ENCODE peak calls at places on chromosomes 2 and 18, in nine cellular contexts. One of them, this sample, is unnamed.

GRCh38 chr2:215002500-215002899 is 135.9 kb downstream of the ABCA12 start:
- DNase-seq in lower leg skin: no peak
- DNase-seq in sigmoid colon: no peak
- DNase-seq in tibial nerve: no peak
- DNase-seq in spleen: no peak
- DNase-seq in ovary: no peak
- DNase-seq in Peyer's patch: no peak
- DNase-seq in vagina: no peak
- DNase-seq in A549: peak
- DNase-seq in this sample: no peak

GRCh38 chr2:225041210-225041870 is 928 bp downstream of the DOCK10 start:
- DNase-seq in lower leg skin: peak
- DNase-seq in sigmoid colon: no peak
- DNase-seq in tibial nerve: no peak
- DNase-seq in spleen: peak
- DNase-seq in ovary: peak
- DNase-seq in Peyer's patch: peak
- DNase-seq in vagina: no peak
- DNase-seq in A549: peak
- DNase-seq in this sample: peak

GRCh38 chr18:77111449-77112160 is 21.0 kb downstream of the MBP start:
- DNase-seq in lower leg skin: peak
- DNase-seq in sigmoid colon: peak
- DNase-seq in tibial nerve: no peak
- DNase-seq in spleen: no peak
- DNase-seq in ovary: no peak
- DNase-seq in Peyer's patch: no peak
- DNase-seq in vagina: peak
- DNase-seq in A549: no peak
- DNase-seq in this sample: no peak

GRCh38 chr2:215032153-215032552 is 106.3 kb downstream of the ABCA12 start:
- DNase-seq in lower leg skin: no peak
- DNase-seq in sigmoid colon: no peak
- DNase-seq in tibial nerve: no peak
- DNase-seq in spleen: no peak
- DNase-seq in ovary: no peak
- DNase-seq in Peyer's patch: no peak
- DNase-seq in vagina: no peak
- DNase-seq in A549: no peak
- DNase-seq in this sample: no peak

GRCh38 chr2:40032650-40033319 is 253.7 kb upstream of the THUMPD2 start:
- DNase-seq in lower leg skin: no peak
- DNase-seq in sigmoid colon: no peak
- DNase-seq in tibial nerve: no peak
- DNase-seq in spleen: no peak
- DNase-seq in ovary: no peak
- DNase-seq in Peyer's patch: no peak
- DNase-seq in vagina: no peak
- DNase-seq in A549: no peak
- DNase-seq in this sample: no peak

GRCh38 chr2:189231719-189232323 is 52.3 kb upstream of the COL5A2 start:
- DNase-seq in lower leg skin: no peak
- DNase-seq in sigmoid colon: no peak
- DNase-seq in tibial nerve: no peak
- DNase-seq in spleen: no peak
- DNase-seq in ovary: no peak
- DNase-seq in Peyer's patch: no peak
- DNase-seq in vagina: no peak
- DNase-seq in A549: no peak
- DNase-seq in this sample: no peak

GRCh38 chr2:57987835-57988573 is 58.6 kb upstream of the VRK2 start:
- DNase-seq in lower leg skin: no peak
- DNase-seq in sigmoid colon: no peak
- DNase-seq in tibial nerve: no peak
- DNase-seq in spleen: no peak
- DNase-seq in ovary: no peak
- DNase-seq in Peyer's patch: no peak
- DNase-seq in vagina: no peak
- DNase-seq in A549: no peak
- DNase-seq in this sample: no peak

GRCh38 chr2:239360008-239360407 is 40.8 kb downstream of the HDAC4 start:
- DNase-seq in lower leg skin: no peak
- DNase-seq in sigmoid colon: peak
- DNase-seq in tibial nerve: no peak
- DNase-seq in spleen: no peak
- DNase-seq in ovary: no peak
- DNase-seq in Peyer's patch: no peak
- DNase-seq in vagina: no peak
- DNase-seq in A549: no peak
- DNase-seq in this sample: no peak

GRCh38 chr18:8860845-8861642 is 155.7 kb downstream of the MTCL1 start:
- DNase-seq in lower leg skin: no peak
- DNase-seq in sigmoid colon: no peak
- DNase-seq in tibial nerve: no peak
- DNase-seq in spleen: no peak
- DNase-seq in ovary: no peak
- DNase-seq in Peyer's patch: no peak
- DNase-seq in vagina: no peak
- DNase-seq in A549: no peak
- DNase-seq in this sample: no peak

GRCh38 chr18:78151234-78151633 is 828.4 kb upstream of the SALL3 start:
- DNase-seq in lower leg skin: no peak
- DNase-seq in sigmoid colon: no peak
- DNase-seq in tibial nerve: no peak
- DNase-seq in spleen: no peak
- DNase-seq in ovary: no peak
- DNase-seq in Peyer's patch: no peak
- DNase-seq in vagina: no peak
- DNase-seq in A549: no peak
- DNase-seq in this sample: no peak

GRCh38 chr2:33134086-33134763 is 187.5 kb downstream of the LTBP1 start:
- DNase-seq in lower leg skin: peak
- DNase-seq in sigmoid colon: peak
- DNase-seq in tibial nerve: peak
- DNase-seq in spleen: no peak
- DNase-seq in ovary: peak
- DNase-seq in Peyer's patch: no peak
- DNase-seq in vagina: no peak
- DNase-seq in A549: peak
- DNase-seq in this sample: no peak

GRCh38 chr2:68811364-68811763 is 59.8 kb downstream of the BMP10 start:
- DNase-seq in lower leg skin: no peak
- DNase-seq in sigmoid colon: no peak
- DNase-seq in tibial nerve: peak
- DNase-seq in spleen: no peak
- DNase-seq in ovary: peak
- DNase-seq in Peyer's patch: no peak
- DNase-seq in vagina: no peak
- DNase-seq in A549: no peak
- DNase-seq in this sample: no peak

GRCh38 chr2:218010116-218010837 is 7.5 kb upstream of the TNS1 start:
- DNase-seq in lower leg skin: no peak
- DNase-seq in sigmoid colon: peak
- DNase-seq in tibial nerve: no peak
- DNase-seq in spleen: peak
- DNase-seq in ovary: peak
- DNase-seq in Peyer's patch: peak
- DNase-seq in vagina: no peak
- DNase-seq in A549: peak
- DNase-seq in this sample: peak

DNA sequence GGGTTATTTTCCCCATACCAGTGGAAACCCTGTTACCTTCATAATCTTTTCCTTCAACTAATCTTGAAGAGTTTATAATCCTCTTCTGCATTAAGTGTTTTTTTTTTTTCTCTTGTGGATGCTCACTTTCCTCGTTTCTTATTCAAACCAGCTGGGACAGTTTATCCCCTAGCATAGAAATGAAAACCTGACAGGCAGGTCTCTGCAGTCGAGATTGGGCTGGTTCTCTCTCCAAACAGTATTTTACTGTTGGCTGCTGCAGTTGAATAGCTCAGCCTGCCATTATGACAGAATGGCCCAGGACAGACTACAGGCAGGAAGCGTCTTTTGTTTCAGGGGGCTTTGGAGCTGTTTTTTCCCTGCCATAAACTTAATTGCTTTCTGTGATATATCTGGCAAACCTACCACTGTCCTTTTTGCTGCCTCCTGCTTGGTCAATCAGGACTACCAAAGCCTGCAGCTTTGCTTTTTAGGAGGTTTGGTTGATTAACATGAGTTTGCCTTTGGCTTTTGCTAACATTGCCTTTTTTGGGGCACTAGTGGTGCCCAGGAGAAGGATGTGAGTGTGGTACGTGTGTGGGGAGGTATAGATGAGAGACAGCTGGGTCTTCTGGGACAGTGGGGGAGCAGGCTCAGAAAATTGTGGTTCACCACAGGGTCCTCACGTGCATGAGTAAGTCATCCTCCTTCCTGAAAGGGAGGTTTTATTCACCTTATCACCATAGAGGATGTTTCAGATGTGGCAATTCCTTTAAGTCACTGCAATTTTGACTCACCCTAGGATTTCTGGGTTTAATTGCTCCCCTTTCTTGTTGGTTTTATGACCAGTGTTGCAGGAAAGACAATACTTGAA is 128.7 kb downstream of the LYPD6B start:
- DNase-seq in lower leg skin: no peak
- DNase-seq in sigmoid colon: no peak
- DNase-seq in tibial nerve: no peak
- DNase-seq in spleen: no peak
- DNase-seq in ovary: no peak
- DNase-seq in Peyer's patch: no peak
- DNase-seq in vagina: no peak
- DNase-seq in A549: no peak
- DNase-seq in this sample: no peak
- TF ChIP-seq POLR2A in lower leg skin: no peak
- TF ChIP-seq POLR2A in sigmoid colon: no peak
- TF ChIP-seq POLR2A in tibial nerve: no peak
- TF ChIP-seq POLR2A in spleen: no peak
- TF ChIP-seq POLR2A in ovary: no peak
- TF ChIP-seq POLR2A in Peyer's patch: no peak
- TF ChIP-seq POLR2A in vagina: no peak
- TF ChIP-seq POLR2A in A549: no peak
- TF ChIP-seq POLR2A in this sample: no peak

GRCh38 chr2:231455222-231455621 is 9.1 kb downstream of the NCL start:
- DNase-seq in lower leg skin: no peak
- DNase-seq in sigmoid colon: no peak
- DNase-seq in tibial nerve: no peak
- DNase-seq in spleen: peak
- DNase-seq in ovary: no peak
- DNase-seq in Peyer's patch: no peak
- DNase-seq in vagina: no peak
- DNase-seq in A549: no peak
- DNase-seq in this sample: no peak
- TF ChIP-seq POLR2A in lower leg skin: no peak
- TF ChIP-seq POLR2A in sigmoid colon: no peak
- TF ChIP-seq POLR2A in tibial nerve: no peak
- TF ChIP-seq POLR2A in spleen: no peak
- TF ChIP-seq POLR2A in ovary: no peak
- TF ChIP-seq POLR2A in Peyer's patch: no peak
- TF ChIP-seq POLR2A in vagina: no peak
- TF ChIP-seq POLR2A in A549: no peak
- TF ChIP-seq POLR2A in this sample: no peak

GRCh38 chr2:170500770-170501169 is 214.4 kb upstream of the SP5 start:
- DNase-seq in lower leg skin: no peak
- DNase-seq in sigmoid colon: no peak
- DNase-seq in tibial nerve: peak
- DNase-seq in spleen: no peak
- DNase-seq in ovary: no peak
- DNase-seq in Peyer's patch: no peak
- DNase-seq in vagina: no peak
- DNase-seq in A549: no peak
- DNase-seq in this sample: no peak

GRCh38 chr2:170495896-170496295 is 219.2 kb upstream of the SP5 start:
- DNase-seq in lower leg skin: no peak
- DNase-seq in sigmoid colon: no peak
- DNase-seq in tibial nerve: no peak
- DNase-seq in spleen: no peak
- DNase-seq in ovary: no peak
- DNase-seq in Peyer's patch: no peak
- DNase-seq in vagina: no peak
- DNase-seq in A549: no peak
- DNase-seq in this sample: no peak

GRCh38 chr2:170500104-170500503 is 215.0 kb upstream of the SP5 start:
- DNase-seq in lower leg skin: no peak
- DNase-seq in sigmoid colon: no peak
- DNase-seq in tibial nerve: no peak
- DNase-seq in spleen: no peak
- DNase-seq in ovary: no peak
- DNase-seq in Peyer's patch: no peak
- DNase-seq in vagina: no peak
- DNase-seq in A549: no peak
- DNase-seq in this sample: no peak

GRCh38 chr2:170502400-170503135 is 212.6 kb upstream of the SP5 start:
- DNase-seq in lower leg skin: no peak
- DNase-seq in sigmoid colon: no peak
- DNase-seq in tibial nerve: no peak
- DNase-seq in spleen: no peak
- DNase-seq in ovary: no peak
- DNase-seq in Peyer's patch: no peak
- DNase-seq in vagina: no peak
- DNase-seq in A549: no peak
- DNase-seq in this sample: no peak

GRCh38 chr2:170498559-170498958 is 216.6 kb upstream of the SP5 start:
- DNase-seq in lower leg skin: no peak
- DNase-seq in sigmoid colon: no peak
- DNase-seq in tibial nerve: no peak
- DNase-seq in spleen: no peak
- DNase-seq in ovary: no peak
- DNase-seq in Peyer's patch: no peak
- DNase-seq in vagina: no peak
- DNase-seq in A549: no peak
- DNase-seq in this sample: no peak
- TF ChIP-seq POLR2A in lower leg skin: no peak
- TF ChIP-seq POLR2A in sigmoid colon: no peak
- TF ChIP-seq POLR2A in tibial nerve: no peak
- TF ChIP-seq POLR2A in spleen: no peak
- TF ChIP-seq POLR2A in ovary: no peak
- TF ChIP-seq POLR2A in Peyer's patch: no peak
- TF ChIP-seq POLR2A in vagina: no peak
- TF ChIP-seq POLR2A in A549: no peak
- TF ChIP-seq POLR2A in this sample: no peak

GRCh38 chr2:71532327-71532726 is 79.0 kb downstream of the DYSF start:
- DNase-seq in lower leg skin: no peak
- DNase-seq in sigmoid colon: peak
- DNase-seq in tibial nerve: no peak
- DNase-seq in spleen: no peak
- DNase-seq in ovary: no peak
- DNase-seq in Peyer's patch: no peak
- DNase-seq in vagina: no peak
- DNase-seq in A549: no peak
- DNase-seq in this sample: no peak
- TF ChIP-seq POLR2A in lower leg skin: no peak
- TF ChIP-seq POLR2A in sigmoid colon: no peak
- TF ChIP-seq POLR2A in tibial nerve: no peak
- TF ChIP-seq POLR2A in spleen: no peak
- TF ChIP-seq POLR2A in ovary: no peak
- TF ChIP-seq POLR2A in Peyer's patch: no peak
- TF ChIP-seq POLR2A in vagina: no peak
- TF ChIP-seq POLR2A in A549: no peak
- TF ChIP-seq POLR2A in this sample: no peak

DNA sequence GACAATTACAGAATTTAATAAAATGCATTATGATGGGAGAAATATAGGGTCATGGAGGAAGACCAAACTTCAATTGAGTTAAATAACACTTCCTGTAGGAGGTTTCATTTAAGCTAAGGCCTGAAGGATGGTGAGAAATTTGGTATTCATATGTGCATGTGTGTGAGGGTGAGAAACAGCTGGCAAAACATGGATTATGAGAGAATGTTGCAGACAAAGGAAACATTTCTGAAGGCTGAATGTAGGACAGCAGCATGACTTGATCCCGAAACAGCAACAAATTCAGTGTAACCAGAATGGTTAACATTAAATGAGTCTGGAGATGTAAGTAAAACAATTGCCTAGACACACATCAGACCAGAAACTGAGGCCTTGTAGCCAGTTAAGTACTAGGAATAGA is 630.8 kb downstream of the NR4A2 start:
- DNase-seq in lower leg skin: no peak
- DNase-seq in sigmoid colon: no peak
- DNase-seq in tibial nerve: no peak
- DNase-seq in spleen: no peak
- DNase-seq in ovary: no peak
- DNase-seq in Peyer's patch: no peak
- DNase-seq in vagina: no peak
- DNase-seq in A549: no peak
- DNase-seq in this sample: no peak
- TF ChIP-seq POLR2A in lower leg skin: no peak
- TF ChIP-seq POLR2A in sigmoid colon: no peak
- TF ChIP-seq POLR2A in tibial nerve: no peak
- TF ChIP-seq POLR2A in spleen: no peak
- TF ChIP-seq POLR2A in ovary: no peak
- TF ChIP-seq POLR2A in Peyer's patch: no peak
- TF ChIP-seq POLR2A in vagina: no peak
- TF ChIP-seq POLR2A in A549: no peak
- TF ChIP-seq POLR2A in this sample: no peak